ENCODE peak calls at places on chromosomes 3 and 15, in ten cellular contexts. I, L, T, R, G, X, E, S, Y and M are unnamed samples.

GRCh38 chr3:185688808-185689207 is 102.7 kb downstream of the SENP2 start:
- DNase-seq in I (peak), T (peak), X (peak), L (no peak), S (no peak), E (no peak), G (peak), Y (no peak), R (peak), M (peak)

GRCh38 chr15:29331071-29331470 is 61.4 kb upstream of the NSMCE3 start:
- DNase-seq in X (no peak), T (no peak), I (no peak), Y (no peak), E (no peak), R (no peak), S (no peak), L (no peak), G (no peak), M (no peak)

GRCh38 chr3:83946045-83946444 is 1012.7 kb upstream of the CADM2 start:
- DNase-seq in G (no peak), X (no peak), Y (no peak), T (no peak), E (no peak), L (no peak), I (no peak), R (no peak), S (no peak), M (no peak)

GRCh38 chr15:74040115-74040850 is 42.1 kb downstream of the GOLGA6A start:
- DNase-seq in S (no peak), I (peak), G (no peak), E (no peak), T (peak), X (no peak), L (no peak), Y (no peak), R (peak), M (no peak)

GRCh38 chr15:93942140-93942808 is 289.1 kb upstream of the MCTP2 start:
- DNase-seq in L (no peak), S (no peak), G (no peak), Y (no peak), X (no peak), R (no peak), T (no peak), I (no peak), E (no peak), M (no peak)

GRCh38 chr15:81747026-81747425 is 298.8 kb downstream of the MEX3B start:
- DNase-seq in S (no peak), L (no peak), G (no peak), R (no peak), I (no peak), X (no peak), Y (no peak), E (no peak), T (no peak), M (no peak)

GRCh38 chr3:114218578-114219185 is 18.7 kb downstream of the ZNF80 start:
- DNase-seq in E (peak), S (no peak), T (no peak), R (no peak), I (no peak), Y (no peak), L (no peak), X (no peak), G (no peak), M (no peak)

GRCh38 chr15:27955087-27955486 is 144.0 kb downstream of the OCA2 start:
- DNase-seq in Y (no peak), I (no peak), T (no peak), E (no peak), S (no peak), R (no peak), X (no peak), L (no peak), G (no peak), M (no peak)

GRCh38 chr3:45704544-45704943 is 15.3 kb downstream of the SACM1L start:
- DNase-seq in Y (no peak), S (no peak), X (no peak), L (no peak), E (no peak), T (no peak), I (no peak), G (no peak), R (no peak), M (no peak)

GRCh38 chr15:69078638-69079037 is 64.1 kb downstream of the NOX5 start:
- DNase-seq in L (no peak), T (no peak), X (no peak), G (no peak), Y (no peak), S (no peak), R (no peak), I (no peak), E (no peak), M (no peak)

GRCh38 chr3:180063783-180064182 is 27.0 kb upstream of the PEX5L start:
- DNase-seq in T (no peak), S (no peak), L (no peak), I (no peak), R (no peak), G (no peak), X (no peak), Y (no peak), E (no peak), M (no peak)

GRCh38 chr3:171301002-171301401 is 159.2 kb downstream of the TNIK start:
- DNase-seq in Y (no peak), R (no peak), I (no peak), S (no peak), E (no peak), G (no peak), X (no peak), T (no peak), L (no peak), M (no peak)

GRCh38 chr3:45170071-45170470 is 23.9 kb upstream of the CDCP1 start:
- DNase-seq in Y (no peak), I (peak), S (no peak), E (no peak), X (no peak), T (no peak), R (no peak), L (no peak), G (peak), M (no peak)

GRCh38 chr3:192494176-192494575 is 233.2 kb downstream of the FGF12 start:
- DNase-seq in L (no peak), Y (no peak), T (no peak), E (no peak), G (peak), R (no peak), S (no peak), I (no peak), X (no peak), M (no peak)

GRCh38 chr15:67746450-67746849 is 78.9 kb upstream of the SKOR1 start:
- DNase-seq in G (no peak), L (no peak), R (no peak), I (no peak), X (no peak), E (no peak), T (no peak), S (no peak), Y (no peak), M (no peak)

GRCh38 chr15:69118089-69118488 is 42.3 kb upstream of the GLCE start:
- DNase-seq in E (no peak), Y (no peak), X (no peak), S (no peak), L (no peak), G (no peak), I (peak), T (no peak), R (no peak), M (no peak)

GRCh38 chr15:88651971-88652370 is 13.2 kb downstream of the ISG20 start:
- DNase-seq in R (no peak), T (no peak), X (peak), S (no peak), I (no peak), L (no peak), E (no peak), G (peak), Y (no peak), M (no peak)

GRCh38 chr3:159763466-159764210 is 225.0 kb upstream of the IL12A start:
- DNase-seq in X (peak), R (peak), L (peak), I (peak), E (peak), Y (peak), S (peak), T (peak), G (no peak), M (peak)

GRCh38 chr3:158127250-158128219 is 17.6 kb downstream of the RSRC1 start:
- DNase-seq in R (peak), T (no peak), S (no peak), E (no peak), G (no peak), Y (no peak), I (no peak), X (no peak), L (no peak), M (no peak)

GRCh38 chr3:128845695-128846491 is 33.5 kb upstream of the ACAD9 start:
- DNase-seq in S (peak), G (peak), R (peak), Y (peak), I (peak), X (peak), T (peak), L (peak), E (peak), M (peak)

GRCh38 chr3:142624725-142625440 is 28.7 kb downstream of the PLS1 start:
- DNase-seq in X (no peak), I (no peak), G (no peak), R (no peak), Y (no peak), E (no peak), S (no peak), T (no peak), L (no peak), M (no peak)

GRCh38 chr15:42775431-42775830 is 38.5 kb upstream of the CDAN1 start:
- DNase-seq in I (no peak), X (no peak), G (no peak), Y (no peak), R (no peak), E (no peak), T (no peak), L (no peak), S (no peak), M (no peak)

GRCh38 chr3:159219231-159219630 is 417.4 kb downstream of the MFSD1 start:
- DNase-seq in R (no peak), T (no peak), L (no peak), Y (no peak), X (no peak), E (no peak), S (no peak), G (no peak), I (no peak), M (no peak)

GRCh38 chr3:75272708-75273107 is 391.4 kb upstream of the FRG2C start:
- DNase-seq in Y (no peak), L (no peak), T (no peak), I (peak), X (no peak), E (no peak), S (no peak), G (no peak), R (peak), M (no peak)

GRCh38 chr3:159234306-159234705 is 432.5 kb downstream of the MFSD1 start:
- DNase-seq in G (no peak), L (no peak), S (no peak), T (no peak), I (no peak), R (no peak), X (no peak), E (no peak), Y (no peak), M (no peak)

GRCh38 chr3:14725564-14726420 is 50.9 kb downstream of the C3orf20 start:
- DNase-seq in S (peak), X (peak), L (no peak), T (no peak), E (no peak), Y (no peak), G (no peak), I (peak), R (peak), M (no peak)

GRCh38 chr3:114079761-114080160 is 23.2 kb downstream of the QTRT2 start:
- DNase-seq in G (no peak), Y (no peak), E (no peak), T (no peak), L (no peak), R (peak), X (no peak), I (peak), S (no peak), M (no peak)

GRCh38 chr3:100359030-100359429 is 24.5 kb downstream of the NIT2 start:
- DNase-seq in T (no peak), R (no peak), X (no peak), I (no peak), E (no peak), L (no peak), G (no peak), S (no peak), Y (no peak), M (no peak)

GRCh38 chr3:18370672-18371071 is 54.5 kb downstream of the SATB1 start:
- DNase-seq in S (no peak), X (no peak), G (no peak), E (no peak), T (no peak), L (no peak), R (no peak), I (no peak), Y (no peak), M (no peak)

GRCh38 chr3:189975376-189975990 is 145.2 kb downstream of the P3H2 start:
- DNase-seq in L (no peak), I (peak), T (no peak), G (no peak), Y (no peak), R (peak), S (no peak), E (no peak), X (no peak), M (no peak)

GRCh38 chr3:99023590-99024192 is 122.2 kb upstream of the DCBLD2 start:
- DNase-seq in E (no peak), S (no peak), G (peak), R (peak), T (no peak), Y (no peak), I (peak), X (no peak), L (no peak), M (no peak)

GRCh38 chr3:51544011-51544775 is 5.7 kb downstream of the RAD54L2 start:
- DNase-seq in I (no peak), Y (no peak), T (no peak), R (no peak), L (no peak), E (no peak), G (no peak), S (no peak), X (no peak), M (no peak)

GRCh38 chr3:96012941-96013340 is 801.5 kb upstream of the EPHA6 start:
- DNase-seq in Y (no peak), S (no peak), T (no peak), R (no peak), E (no peak), X (no peak), I (no peak), G (no peak), L (no peak), M (no peak)

GRCh38 chr3:63328386-63328785 is 50.3 kb downstream of the SYNPR start:
- DNase-seq in G (no peak), X (no peak), S (no peak), E (peak), Y (no peak), T (no peak), L (no peak), I (no peak), R (peak), M (no peak)

GRCh38 chr3:113638910-113639309 is 57.5 kb downstream of the USF3 start:
- DNase-seq in Y (no peak), R (no peak), T (no peak), L (no peak), E (no peak), X (no peak), G (no peak), S (no peak), I (no peak), M (no peak)

GRCh38 chr3:188267790-188268333 is 113.9 kb downstream of the LPP start:
- DNase-seq in Y (no peak), L (no peak), G (no peak), I (no peak), T (no peak), E (no peak), S (no peak), R (no peak), X (no peak), M (no peak)

GRCh38 chr15:80825361-80826030 is 46.3 kb downstream of the CEMIP start:
- DNase-seq in R (no peak), L (no peak), Y (no peak), I (no peak), G (no peak), T (no peak), S (no peak), X (peak), E (no peak), M (no peak)

GRCh38 chr15:53627279-53627678 is 132.2 kb downstream of the WDR72 start:
- DNase-seq in I (no peak), R (no peak), G (no peak), Y (no peak), L (no peak), X (no peak), S (no peak), E (no peak), T (no peak), M (no peak)

GRCh38 chr15:53625260-53625659 is 134.2 kb downstream of the WDR72 start:
- DNase-seq in E (no peak), Y (no peak), S (no peak), R (no peak), I (no peak), L (no peak), G (no peak), X (no peak), T (no peak), M (no peak)

DNA sequence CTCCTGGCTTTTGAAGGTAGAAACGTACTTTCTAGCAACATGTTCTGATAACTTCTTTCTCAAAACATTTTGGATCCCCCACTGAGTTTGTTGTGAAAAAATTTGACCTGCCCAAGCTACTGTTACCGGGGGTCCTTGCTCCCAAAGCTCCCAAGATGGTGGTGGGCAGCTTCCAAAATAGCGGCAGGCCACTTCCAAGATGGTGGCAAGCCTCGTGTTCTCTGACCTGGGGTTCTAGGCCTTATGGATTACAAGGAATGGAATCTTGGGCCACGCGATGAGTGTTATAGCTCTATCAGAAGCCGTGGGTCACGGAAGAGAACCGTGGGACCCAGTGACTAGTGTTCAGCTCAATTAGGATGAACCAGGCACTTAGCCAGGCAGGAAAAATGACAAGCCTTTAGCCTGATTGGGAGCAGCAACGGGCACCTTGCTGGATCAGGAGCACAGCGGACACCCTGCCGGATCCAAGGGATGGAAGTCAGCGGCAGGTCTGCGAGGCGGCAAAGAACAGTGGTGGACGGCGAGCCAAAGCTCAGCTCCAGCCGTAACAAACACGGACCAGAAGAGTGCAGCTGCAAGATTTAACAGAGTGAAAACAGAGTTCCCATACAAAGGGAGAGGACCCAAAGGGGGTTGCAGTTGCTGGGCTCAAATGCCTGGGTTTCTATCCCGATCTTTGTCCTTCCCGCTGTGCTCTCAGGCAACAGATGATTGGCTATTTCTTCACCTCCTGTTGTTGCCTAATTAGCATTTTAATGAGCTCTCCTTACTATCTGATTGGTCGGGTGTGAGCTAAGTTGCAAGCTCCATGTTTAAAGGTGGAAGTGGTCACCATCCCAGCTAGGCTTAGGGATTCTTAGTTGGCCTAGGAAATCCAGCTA is 133.3 kb downstream of the WDR72 start:
- DNase-seq in T (no peak), R (no peak), S (peak), G (no peak), E (no peak), Y (no peak), X (no peak), I (no peak), L (no peak), M (no peak)
- TF ChIP-seq POLR2A in T (no peak), R (no peak), S (no peak), G (no peak), E (no peak), Y (no peak), X (no peak), I (no peak), L (no peak), M (no peak)

GRCh38 chr15:72227192-72227586 is 3.8 kb downstream of the PKM start:
- DNase-seq in Y (no peak), I (peak), X (no peak), G (peak), T (no peak), R (peak), L (no peak), E (no peak), S (no peak), M (no peak)
- TF ChIP-seq POLR2A in Y (no peak), I (no peak), X (no peak), G (no peak), T (no peak), R (no peak), L (no peak), E (no peak), S (no peak), M (no peak)

GRCh38 chr3:170044280-170044679 is 6.5 kb downstream of the GPR160 start:
- DNase-seq in I (peak), X (no peak), L (no peak), T (no peak), S (no peak), E (no peak), Y (no peak), R (no peak), G (no peak), M (no peak)

GRCh38 chr3:170043506-170043905 is 5.7 kb downstream of the GPR160 start:
- DNase-seq in E (no peak), G (no peak), I (no peak), X (no peak), T (no peak), Y (no peak), S (no peak), R (no peak), L (no peak), M (no peak)

GRCh38 chr3:170046269-170047132 is 8.7 kb downstream of the GPR160 start:
- DNase-seq in T (no peak), R (no peak), I (no peak), Y (no peak), X (no peak), G (no peak), S (no peak), L (no peak), E (no peak), M (peak)

GRCh38 chr3:170047133-170047404 is 9.3 kb downstream of the GPR160 start:
- DNase-seq in S (no peak), R (no peak), E (no peak), L (no peak), T (no peak), G (no peak), Y (no peak), X (no peak), I (no peak), M (no peak)

GRCh38 chr3:170044795-170045244 is 7.0 kb downstream of the GPR160 start:
- DNase-seq in Y (no peak), G (peak), X (no peak), R (no peak), E (no peak), I (peak), T (no peak), L (no peak), S (no peak), M (no peak)
- TF ChIP-seq POLR2A in Y (no peak), G (no peak), X (no peak), R (no peak), E (no peak), I (no peak), T (no peak), L (no peak), S (no peak), M (no peak)

GRCh38 chr15:31391687-31392671 is 65.3 kb downstream of the KLF13 start:
- DNase-seq in T (peak), E (peak), R (peak), Y (peak), X (peak), S (peak), G (peak), I (peak), L (peak), M (peak)
- TF ChIP-seq POLR2A in T (no peak), E (peak), R (peak), Y (peak), X (peak), S (peak), G (no peak), I (peak), L (no peak), M (peak)

GRCh38 chr15:70447511-70447910 is 315.8 kb downstream of the UACA start:
- DNase-seq in S (no peak), L (no peak), Y (no peak), R (no peak), E (peak), G (no peak), I (no peak), T (no peak), X (no peak), M (no peak)

GRCh38 chr15:70450142-70450443 is 313.3 kb downstream of the UACA start:
- DNase-seq in S (no peak), L (no peak), E (no peak), G (no peak), T (no peak), I (no peak), Y (no peak), X (no peak), R (no peak), M (no peak)

GRCh38 chr15:70449311-70450141 is 313.8 kb downstream of the UACA start:
- DNase-seq in L (no peak), X (no peak), Y (no peak), T (no peak), G (no peak), R (no peak), I (no peak), E (no peak), S (no peak), M (no peak)

GRCh38 chr15:70447081-70447480 is 316.3 kb downstream of the UACA start:
- DNase-seq in S (no peak), R (no peak), I (no peak), E (no peak), G (no peak), Y (no peak), T (no peak), X (no peak), L (no peak), M (no peak)

GRCh38 chr15:70447927-70448698 is 315.2 kb downstream of the UACA start:
- DNase-seq in L (no peak), I (peak), E (peak), T (no peak), Y (peak), G (peak), R (no peak), S (no peak), X (peak), M (peak)
- TF ChIP-seq POLR2A in L (no peak), I (no peak), E (no peak), T (no peak), Y (no peak), G (no peak), R (no peak), S (no peak), X (no peak), M (no peak)